ENCODE peak calls at places on chromosomes 6 and 20, in four cellular contexts. H is K562, T is H1, I is GM12878. N is an unnamed sample.

GRCh38 chr6:135162678-135163439 is 18.2 kb upstream of the MYB start:
- DNase-seq in I (no peak), T (peak; percentile 77), H (peak; percentile 86), N (peak; percentile 23)

GRCh38 chr20:3514012-3514642 is 43.3 kb downstream of the ATRN start:
- DNase-seq in I (no peak), T (no peak), H (no peak), N (no peak)

GRCh38 chr6:72250664-72251063 is 364.3 kb downstream of the RIMS1 start:
- DNase-seq in I (no peak), T (no peak), H (no peak), N (no peak)

GRCh38 chr6:48962041-48962440 is 501.0 kb downstream of the MMUT start:
- DNase-seq in I (no peak), H (no peak), T (no peak), N (no peak)

GRCh38 chr6:13629459-13630116 is 14.5 kb downstream of the NOL7 start:
- DNase-seq in T (no peak), I (no peak), H (no peak), N (no peak)

GRCh38 chr6:8219352-8219943 is 117.1 kb upstream of the EEF1E1 start:
- DNase-seq in H (peak; percentile 71), I (no peak), T (no peak), N (peak; percentile 53)

GRCh38 chr6:169832247-169832948 is 81.0 kb downstream of the ERMARD start:
- DNase-seq in T (no peak), I (no peak), H (no peak), N (peak; percentile 9)

GRCh38 chr6:46053034-46053933 is 37.6 kb upstream of the CLIC5 start:
- DNase-seq in I (no peak), H (no peak), T (no peak), N (no peak)

GRCh38 chr20:20712004-20712473 is 405 bp downstream of the RALGAPA2 start:
- DNase-seq in H (no peak), T (no peak), I (no peak), N (peak; percentile 37)

GRCh38 chr6:158606935-158607334 is 37.6 kb downstream of the DYNLT1 start:
- DNase-seq in H (no peak), T (no peak), I (no peak), N (no peak)

GRCh38 chr6:150391414-150391813 is 22.6 kb downstream of the IYD start:
- DNase-seq in I (no peak), T (no peak), H (no peak), N (no peak)

GRCh38 chr6:41651962-41652657 is 13.8 kb downstream of the MDFI start:
- DNase-seq in I (no peak), T (no peak), H (no peak), N (no peak)

GRCh38 chr6:162056745-162057144 is 670.8 kb downstream of the PRKN start:
- DNase-seq in I (no peak), T (peak; percentile 33), H (no peak), N (peak; percentile 51)

GRCh38 chr6:156262014-156262413 is 515.2 kb upstream of the ARID1B start:
- DNase-seq in T (no peak), H (no peak), I (no peak), N (no peak)

GRCh38 chr6:125154184-125155135 is 887 bp downstream of the TPD52L1 start:
- DNase-seq in T (no peak), I (no peak), H (peak; percentile 78), N (peak; percentile 7)

GRCh38 chr6:111858347-111858746 is 14.9 kb downstream of the FYN start:
- DNase-seq in T (no peak), I (no peak), H (no peak), N (no peak)

GRCh38 chr20:49785851-49786174 is 26.8 kb upstream of the SLC9A8 start:
- DNase-seq in H (peak; percentile 68), I (peak; percentile 83), T (no peak), N (no peak)

GRCh38 chr6:115729036-115729435 is 331.7 kb downstream of the FRK start:
- DNase-seq in H (no peak), T (no peak), I (no peak), N (no peak)

GRCh38 chr6:144265390-144265789 is 19.7 kb upstream of the UTRN start:
- DNase-seq in I (peak; percentile 28), H (no peak), T (no peak), N (peak; percentile 67)

GRCh38 chr6:154754152-154754551 is 20.9 kb downstream of the SCAF8 start:
- DNase-seq in T (no peak), H (peak; percentile 37), I (no peak), N (no peak)

GRCh38 chr20:63942250-63943006 is 13.8 kb downstream of the UCKL1 start:
- DNase-seq in I (no peak), H (peak; percentile 84), T (peak; percentile 78), N (no peak)

GRCh38 chr6:123462141-123462540 is 174.6 kb downstream of the TRDN start:
- DNase-seq in I (no peak), T (no peak), H (no peak), N (no peak)

GRCh38 chr6:441126-441920 is 49.8 kb downstream of the IRF4 start:
- DNase-seq in H (no peak), I (no peak), T (no peak), N (no peak)

GRCh38 chr6:157164972-157165371 is 158.3 kb downstream of the TMEM242 start:
- DNase-seq in I (no peak), H (no peak), T (no peak), N (no peak)

GRCh38 chr6:22519237-22519636 is 50.1 kb upstream of the HDGFL1 start:
- DNase-seq in T (no peak), I (no peak), H (no peak), N (no peak)

GRCh38 chr20:20277772-20278382 is 90.0 kb upstream of the INSM1 start:
- DNase-seq in I (no peak), T (no peak), H (no peak), N (no peak)

GRCh38 chr20:8756410-8756809 is 312.5 kb upstream of the PLCB4 start:
- DNase-seq in H (peak; percentile 25), T (no peak), I (no peak), N (peak; percentile 60)

GRCh38 chr6:4553387-4553786 is 222.8 kb upstream of the CDYL start:
- DNase-seq in H (no peak), I (no peak), T (no peak), N (no peak)

GRCh38 chr6:53029761-53030160 is 34.7 kb upstream of the GSTA4 start:
- DNase-seq in H (no peak), I (no peak), T (no peak), N (no peak)

GRCh38 chr20:21710341-21710740 is 4.9 kb downstream of the PAX1 start:
- DNase-seq in H (no peak), T (no peak), I (no peak), N (no peak)

GRCh38 chr6:4575724-4576123 is 200.5 kb upstream of the CDYL start:
- DNase-seq in H (no peak), I (no peak), T (no peak), N (no peak)

GRCh38 chr6:154536255-154536654 is 25.8 kb upstream of the CNKSR3 start:
- DNase-seq in T (no peak), I (no peak), H (no peak), N (no peak)

GRCh38 chr20:57891067-57891466 is 181.3 kb upstream of the PMEPA1 start:
- DNase-seq in H (no peak), T (no peak), I (no peak), N (no peak)

GRCh38 chr20:3174442-3175263 is 1.3 kb upstream of the LZTS3 start:
- DNase-seq in T (peak; percentile 31), I (no peak), H (peak; percentile 59), N (no peak)

GRCh38 chr6:148973809-148974208 is 227.0 kb downstream of the UST start:
- DNase-seq in T (no peak), H (peak; percentile 14), I (no peak), N (no peak)

GRCh38 chr6:34423254-34423653 is 2.6 kb downstream of the RPS10 start:
- DNase-seq in H (no peak), I (no peak), T (no peak), N (no peak)

GRCh38 chr6:166097914-166098522 is 69.6 kb downstream of the TBXT start:
- DNase-seq in I (no peak), H (peak; percentile 56), T (peak; percentile 77), N (peak; percentile 29)

GRCh38 chr6:52420668-52421358 is 671 bp downstream of the EFHC1 start:
- DNase-seq in T (no peak), H (peak; percentile 47), I (no peak), N (peak; percentile 76)

DNA sequence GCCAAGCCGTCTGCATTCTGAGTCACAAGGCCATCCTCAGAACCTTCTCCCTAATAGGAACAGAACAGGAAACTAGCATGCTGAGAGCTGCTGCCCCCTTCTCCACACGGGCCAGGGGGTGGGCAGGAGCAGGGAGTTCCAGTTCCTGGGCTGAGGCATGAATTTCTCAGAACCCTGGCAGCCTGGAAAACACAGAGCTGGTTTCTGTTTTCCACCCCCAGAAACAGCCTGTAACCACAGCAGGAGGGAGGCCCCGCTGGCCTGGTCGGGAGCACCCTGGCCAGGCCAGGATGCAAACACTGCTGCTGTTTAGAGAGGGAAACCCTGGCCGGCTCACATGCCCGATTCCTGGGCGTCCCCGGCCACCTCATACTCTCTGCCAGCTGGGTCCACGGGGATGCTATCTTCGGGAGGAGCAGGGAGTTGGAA is 130.2 kb downstream of the NFATC2 start:
- DNase-seq in I (no peak), H (no peak), T (no peak), N (no peak)
- TF ChIP-seq CHD2 in I (no peak), H (no peak), T (no peak), N (no peak)

DNA sequence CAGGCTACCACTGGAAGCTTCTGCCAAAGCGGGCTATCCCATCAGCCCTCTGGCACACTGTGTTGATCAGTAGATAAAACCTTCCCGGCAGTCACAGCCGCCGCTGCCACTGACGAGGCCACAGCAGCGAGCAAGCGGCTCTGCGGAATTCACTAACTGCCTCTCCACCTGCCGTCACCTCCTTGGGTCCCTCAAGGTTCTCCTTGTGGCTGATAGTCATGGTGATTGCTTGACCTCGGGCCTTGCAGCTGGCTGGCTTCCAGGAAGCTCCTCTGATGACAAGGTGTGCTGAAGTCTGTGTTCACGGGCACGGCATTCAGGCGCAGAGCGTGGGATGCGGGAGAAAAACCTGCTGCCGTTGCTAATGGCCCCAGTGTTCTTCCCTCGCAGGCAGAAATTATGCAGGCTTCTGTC is 315.8 kb downstream of the TFAP2A start:
- DNase-seq in H (peak; percentile 66), I (no peak), T (no peak), N (no peak)
- TF ChIP-seq ATF2 in H (no peak), I (no peak), T (no peak), N (no peak)

DNA sequence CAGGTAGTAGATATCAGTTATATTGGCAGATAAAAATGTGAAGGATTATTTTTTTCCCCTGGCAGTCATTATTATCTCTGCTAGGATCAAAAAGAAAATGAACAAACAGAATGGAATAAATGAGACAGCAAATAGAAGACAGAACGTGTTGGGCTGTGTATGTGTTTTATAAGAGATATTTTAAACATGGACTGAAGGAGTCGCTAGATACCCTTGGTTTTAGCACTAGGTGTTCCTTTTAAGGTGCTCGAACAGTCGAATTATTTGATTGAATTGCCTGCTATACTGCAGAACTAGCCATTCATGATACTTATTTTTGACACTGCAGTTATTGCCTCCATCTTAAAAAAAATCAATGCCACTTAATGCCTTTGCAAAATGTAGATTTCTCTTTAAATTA is 3.7 kb downstream of the GRIK2 start:
- DNase-seq in T (no peak), H (peak; percentile 3), I (no peak), N (peak; percentile 5)
- TF ChIP-seq CHD2 in T (no peak), H (no peak), I (no peak), N (no peak)

GRCh38 chr20:42587427-42587826 is 602.3 kb downstream of the PTPRT start:
- DNase-seq in H (no peak), T (no peak), I (no peak), N (no peak)
- TF ChIP-seq ATF2 in H (no peak), T (no peak), I (no peak), N (no peak)